ENCODE peak calls at places on chromosome 2, in four cellular contexts. R is GM13977, U is A549, Q is K562. O is an unnamed sample.

GRCh38 chr2:223101340-223102039 is 49.5 kb downstream of the KCNE4 start:
- DNase-seq in R (peak), U (peak), Q (peak), O (peak)

GRCh38 chr2:232477751-232478510 is 9.7 kb downstream of the ECEL1 start:
- DNase-seq in R (no peak), U (no peak), Q (no peak), O (no peak)

GRCh38 chr2:26409785-26410184 is 8.1 kb downstream of the DRC1 start:
- DNase-seq in R (no peak), Q (no peak), U (no peak), O (no peak)

GRCh38 chr2:42928161-42928691 is 135.8 kb upstream of the HAAO start:
- DNase-seq in Q (no peak), R (no peak), U (no peak), O (no peak)

GRCh38 chr2:224982910-224983688 is 59.2 kb downstream of the DOCK10 start:
- DNase-seq in R (peak), Q (no peak), U (no peak), O (no peak)

GRCh38 chr2:8677646-8678592 is 3.9 kb upstream of the ID2 start:
- DNase-seq in R (peak), Q (peak), U (no peak), O (no peak)

GRCh38 chr2:201234167-201235139 is 25.9 kb upstream of the CASP8 start:
- DNase-seq in U (no peak), Q (no peak), R (no peak), O (no peak)

GRCh38 chr2:26164641-26165211 is 8.2 kb upstream of the GAREM2 start:
- DNase-seq in U (no peak), R (no peak), Q (no peak), O (no peak)

GRCh38 chr2:102618452-102619413 is 620 bp upstream of the SLC9A2 start:
- DNase-seq in R (peak), Q (peak), U (peak), O (peak)

GRCh38 chr2:235055891-235056516 is 104.2 kb downstream of the SH3BP4 start:
- DNase-seq in Q (peak), R (no peak), U (peak), O (no peak)

GRCh38 chr2:42055573-42056514 is 8.0 kb downstream of the PKDCC start:
- DNase-seq in R (no peak), U (no peak), Q (no peak), O (no peak)

GRCh38 chr2:120860579-120860922 is 124.9 kb downstream of the GLI2 start:
- DNase-seq in U (no peak), Q (no peak), R (no peak), O (no peak)

GRCh38 chr2:120862254-120863172 is 126.8 kb downstream of the GLI2 start:
- DNase-seq in U (no peak), Q (no peak), R (no peak), O (no peak)

GRCh38 chr2:120861576-120862191 is 126.0 kb downstream of the GLI2 start:
- DNase-seq in U (no peak), Q (no peak), R (no peak), O (no peak)

GRCh38 chr2:120859814-120860578 is 124.3 kb downstream of the GLI2 start:
- DNase-seq in U (no peak), R (no peak), Q (no peak), O (no peak)

DNA sequence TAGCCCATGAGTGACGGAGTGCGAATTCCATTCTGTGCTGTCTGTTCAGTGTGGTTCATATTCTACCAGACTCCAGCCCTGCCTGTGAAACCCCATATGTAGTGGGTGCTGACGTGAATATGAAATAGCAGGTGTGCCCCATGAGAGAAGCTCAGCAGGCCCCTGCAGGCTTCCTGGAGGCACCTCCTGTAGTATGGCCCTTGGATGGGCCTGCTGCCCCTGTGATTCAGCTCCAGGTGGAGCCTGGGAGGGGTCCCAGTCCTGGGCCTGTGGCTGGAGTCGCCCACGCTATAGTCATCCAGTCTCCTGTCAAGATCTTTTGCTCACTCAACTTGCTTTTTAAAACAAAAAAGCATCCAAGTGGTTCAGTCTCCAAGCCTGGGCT is 125.5 kb downstream of the GLI2 start:
- DNase-seq in R (no peak), U (no peak), Q (no peak), O (no peak)
- TF ChIP-seq CTCF in R (no peak), U (no peak), Q (no peak), O (no peak)

DNA sequence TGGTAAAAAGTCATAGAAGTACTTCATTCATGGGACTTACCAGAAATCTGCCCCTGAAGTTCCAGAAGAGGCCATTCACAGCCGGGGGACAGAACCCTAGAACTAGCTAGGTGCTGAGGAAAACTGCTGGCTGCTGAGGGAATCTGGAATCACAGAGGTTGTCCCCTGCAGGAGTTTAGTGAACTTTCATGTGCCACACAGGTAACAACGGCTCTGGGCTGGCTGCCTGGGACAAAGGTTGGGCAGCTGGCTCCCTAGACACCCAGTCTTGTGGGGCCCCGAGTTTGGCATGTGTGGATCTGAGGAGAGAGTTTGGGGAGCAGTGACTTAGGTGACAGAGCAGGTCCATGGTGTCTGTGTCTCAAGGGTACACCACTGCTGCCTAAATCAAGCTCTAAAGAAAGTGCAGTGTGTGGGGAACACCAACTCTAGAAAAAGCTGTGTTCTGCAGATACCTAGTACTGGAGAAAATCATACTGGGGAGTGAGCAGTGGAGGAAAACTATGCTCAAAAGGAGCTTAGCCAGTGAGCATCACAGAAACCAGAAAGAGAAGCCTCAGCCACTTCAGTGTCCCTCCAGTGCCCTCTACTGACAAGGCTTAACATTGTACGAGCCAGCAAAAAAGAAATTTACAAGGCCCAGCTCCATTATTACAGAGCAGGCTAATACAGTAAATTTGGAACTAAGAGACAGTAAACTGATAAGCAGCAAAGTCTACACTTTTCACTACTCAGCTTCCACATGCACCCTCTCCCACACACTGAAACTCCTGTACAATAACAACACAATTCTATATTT is 15.2 kb downstream of the GALNT3 start:
- DNase-seq in Q (peak), R (no peak), U (no peak), O (peak)
- TF ChIP-seq CTCF in Q (peak), R (peak), U (peak), O (peak)

GRCh38 chr2:237132799-237133198 is 47.1 kb downstream of the COPS8 start:
- DNase-seq in R (peak), Q (peak), U (peak), O (peak)
- TF ChIP-seq CTCF in R (peak), Q (peak), U (peak), O (peak)

DNA sequence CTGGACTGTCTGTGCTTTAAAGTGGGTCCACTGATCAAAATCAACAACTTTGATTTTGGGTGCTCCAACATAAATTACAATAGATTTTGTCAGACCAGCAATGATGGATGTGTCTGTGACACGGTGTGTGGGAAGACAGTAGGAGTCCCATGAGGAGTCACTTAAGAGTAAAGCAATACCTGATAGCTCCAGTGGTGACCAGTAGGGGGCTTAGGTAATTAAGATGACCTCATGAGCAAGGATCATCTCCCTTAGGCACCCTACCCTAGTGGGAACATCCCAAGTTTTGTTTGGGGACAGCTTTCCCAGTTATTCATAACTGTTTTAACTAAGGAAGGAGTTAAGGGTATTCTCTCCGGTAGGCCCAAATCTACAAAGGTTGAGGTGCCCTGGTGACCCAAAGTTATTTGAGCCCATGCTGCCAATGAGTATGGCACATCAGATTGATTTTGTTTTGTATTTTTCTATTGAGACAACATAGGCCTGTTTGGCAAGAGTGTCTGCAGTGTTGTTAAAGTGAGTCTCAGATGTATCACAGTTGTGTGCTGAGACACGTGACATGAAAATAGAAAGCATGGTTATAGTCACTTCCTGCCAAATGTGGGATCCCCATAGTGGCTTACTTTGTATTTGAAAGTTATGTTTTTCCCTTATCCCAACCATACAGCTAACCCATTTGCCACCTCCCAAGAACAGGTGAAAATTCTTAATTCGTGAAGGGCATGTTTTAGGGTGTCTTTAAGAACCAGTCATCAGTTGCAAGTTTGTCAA is 1337.6 kb upstream of the SLC39A10 start:
- DNase-seq in R (no peak), Q (peak), U (no peak), O (no peak)
- TF ChIP-seq CTCF in R (no peak), Q (no peak), U (no peak), O (peak)

DNA sequence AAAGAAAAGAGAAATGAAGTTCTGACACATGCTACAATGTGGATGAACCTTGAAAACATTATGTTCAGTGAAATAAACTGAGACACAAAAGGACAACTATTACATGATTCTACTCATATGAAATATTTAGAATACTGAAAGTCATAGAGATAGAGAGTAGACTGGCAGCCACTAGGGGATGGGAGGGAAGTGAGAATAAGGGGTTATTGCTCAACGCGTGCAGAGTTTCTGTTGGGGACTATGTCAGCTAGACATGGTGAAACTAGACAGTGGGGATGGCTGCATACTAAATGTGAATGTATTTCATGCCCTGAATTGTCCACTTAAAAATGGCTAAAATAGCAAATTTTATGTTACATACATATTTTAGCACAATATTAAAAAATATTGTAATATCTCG is 108.7 kb upstream of the ATL2 start:
- DNase-seq in U (no peak), R (peak), Q (no peak), O (peak)
- TF ChIP-seq CTCF in U (no peak), R (no peak), Q (no peak), O (no peak)

O was measured in GM13976.